ENCODE peak calls at places on chromosomes 13 and 19, in seven cellular contexts. P, K, O, D, J, E and Y are unnamed samples.

GRCh38 chr19:1027020-1027952 is 878 bp downstream of the CNN2 start:
- DNase-seq in P (no peak), K (no peak), O (no peak), D (no peak), J (peak), E (no peak), Y (no peak)

GRCh38 chr13:35600137-35600536 is 123.6 kb upstream of the MAB21L1 start:
- DNase-seq in P (no peak), K (no peak), O (no peak), D (no peak), J (no peak), E (peak), Y (no peak)

GRCh38 chr19:7907544-7907943 is 3.9 kb downstream of the MAP2K7 start:
- DNase-seq in P (no peak), K (no peak), O (no peak), D (no peak), J (no peak), E (no peak), Y (no peak)

GRCh38 chr19:2811735-2812413 is 7.8 kb upstream of the ZNF554 start:
- DNase-seq in P (no peak), K (no peak), O (no peak), D (no peak), J (no peak), E (no peak), Y (no peak)

GRCh38 chr19:58560007-58560887 is 1.8 kb upstream of the UBE2M start:
- DNase-seq in P (no peak), K (no peak), O (no peak), D (no peak), J (no peak), E (no peak), Y (no peak)

GRCh38 chr13:94860981-94861407 is 148.6 kb upstream of the SOX21 start:
- DNase-seq in P (no peak), K (no peak), O (no peak), D (no peak), J (peak), E (no peak), Y (peak)

GRCh38 chr19:15199652-15200574 is 882 bp downstream of the NOTCH3 start:
- DNase-seq in P (peak), K (no peak), O (no peak), D (peak), J (peak), E (no peak), Y (no peak)

GRCh38 chr13:65600702-65601101 is 1629.4 kb downstream of the PCDH9 start:
- DNase-seq in P (no peak), K (no peak), O (no peak), D (no peak), J (no peak), E (no peak), Y (no peak)

GRCh38 chr13:110702591-110703526 is 3.1 kb downstream of the CARS2 start:
- DNase-seq in P (no peak), K (no peak), O (no peak), D (no peak), J (peak), E (no peak), Y (no peak)